ENCODE peak calls at places on chromosomes 4 and X, in seven cellular contexts. N is GM12878, I is HCT116, F is H1, Z is HepG2, W is WTC11, X is K562. C is an unnamed sample.

GRCh38 chrX:70485466-70485865 is 40.8 kb downstream of the DLG3 start:
- DNase-seq in W (no peak), I (no peak), X (no peak), F (no peak), Z (no peak), N (no peak), C (no peak)

GRCh38 chrX:55524487-55524886 is 34.8 kb upstream of the USP51 start:
- DNase-seq in X (peak), W (no peak), Z (peak), N (no peak), I (no peak), F (no peak), C (no peak)

GRCh38 chr4:5616331-5616950 is 91.9 kb downstream of the EVC2 start:
- DNase-seq in F (no peak), N (no peak), W (no peak), X (no peak), Z (no peak), I (no peak), C (no peak)

GRCh38 chr4:19700951-19701350 is 550.8 kb upstream of the SLIT2 start:
- DNase-seq in Z (no peak), W (no peak), I (no peak), N (no peak), F (no peak), X (no peak), C (no peak)

GRCh38 chrX:71184092-71184491 is 38.9 kb upstream of the GJB1 start:
- DNase-seq in I (no peak), F (no peak), Z (peak), X (no peak), W (no peak), N (no peak), C (no peak)

GRCh38 chr4:8837181-8837811 is 34.3 kb downstream of the HMX1 start:
- DNase-seq in N (no peak), X (no peak), W (no peak), Z (no peak), I (no peak), F (no peak), C (no peak)

GRCh38 chr4:119310826-119311225 is 11.1 kb downstream of the FABP2 start:
- DNase-seq in F (no peak), I (no peak), N (no peak), W (no peak), Z (no peak), X (no peak), C (no peak)

GRCh38 chr4:47814896-47815295 is 23.0 kb downstream of the CORIN start:
- DNase-seq in F (no peak), W (no peak), N (no peak), Z (no peak), I (no peak), X (no peak), C (no peak)

GRCh38 chrX:54182194-54182863 is 725 bp downstream of the FAM120C start:
- DNase-seq in W (peak), F (no peak), I (peak), Z (peak), N (no peak), X (peak), C (peak)

GRCh38 chrX:110454336-110454735 is 95.7 kb downstream of the RTL9 start:
- DNase-seq in I (no peak), Z (no peak), N (no peak), X (no peak), F (no peak), W (no peak), C (no peak)

GRCh38 chr4:26076896-26077295 is 162.9 kb downstream of the SMIM20 start:
- DNase-seq in I (no peak), F (no peak), N (no peak), W (no peak), Z (no peak), X (no peak), C (no peak)

GRCh38 chr4:47483722-47484121 is 1.4 kb upstream of the ATP10D start:
- DNase-seq in F (no peak), N (no peak), Z (no peak), X (no peak), W (no peak), I (no peak), C (no peak)

DNA sequence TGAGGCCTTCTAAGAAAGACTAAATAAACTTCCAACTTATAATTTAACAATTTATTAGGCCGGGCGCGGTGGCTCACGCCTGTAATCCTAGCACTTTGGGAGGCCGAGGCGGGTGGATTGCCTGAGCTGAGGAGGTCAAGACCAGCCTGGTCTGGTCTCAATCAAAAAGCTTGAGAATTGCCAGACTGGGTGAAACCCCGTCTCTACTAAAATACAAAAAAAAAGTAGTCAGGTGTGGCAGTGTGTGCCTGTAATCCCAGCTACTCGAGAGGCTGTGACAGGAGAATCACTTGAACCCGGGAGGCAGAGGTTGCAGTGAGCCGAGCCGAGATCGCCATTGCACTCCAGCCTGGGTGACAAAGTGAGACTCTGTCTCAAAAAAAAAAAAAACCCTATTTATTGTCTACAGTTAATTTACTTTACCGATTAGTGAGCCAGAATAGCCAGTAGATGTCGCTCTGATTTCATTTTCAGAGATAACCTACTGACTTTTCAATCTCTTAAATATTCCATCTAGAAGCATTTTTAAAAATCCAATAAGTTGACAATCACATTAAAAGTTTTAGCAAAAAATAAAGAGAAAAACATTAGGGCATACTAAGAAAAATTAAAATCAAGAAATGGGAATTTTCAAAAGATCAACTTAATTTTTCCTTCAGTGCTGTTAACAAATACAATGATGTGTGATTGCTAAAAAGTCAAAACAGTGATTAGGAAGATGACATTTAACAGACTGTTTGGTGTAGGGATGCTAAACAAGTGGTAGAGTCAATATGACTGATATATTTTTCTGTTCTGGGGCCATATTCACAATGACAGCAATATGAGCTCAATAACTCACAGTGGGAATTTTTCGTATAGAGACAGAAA is 4.3 kb upstream of the SHROOM3 start:
- DNase-seq in Z (peak), W (no peak), F (no peak), I (peak), N (no peak), X (peak), C (peak)
- TF ChIP-seq SP1 in Z (no peak), W (no peak), F (no peak), I (no peak), N (no peak), X (no peak), C (no peak)

GRCh38 chrX:82676386-82676785 is 831.7 kb upstream of the POU3F4 start:
- DNase-seq in X (peak), W (no peak), Z (no peak), I (peak), N (no peak), F (no peak), C (no peak)

DNA sequence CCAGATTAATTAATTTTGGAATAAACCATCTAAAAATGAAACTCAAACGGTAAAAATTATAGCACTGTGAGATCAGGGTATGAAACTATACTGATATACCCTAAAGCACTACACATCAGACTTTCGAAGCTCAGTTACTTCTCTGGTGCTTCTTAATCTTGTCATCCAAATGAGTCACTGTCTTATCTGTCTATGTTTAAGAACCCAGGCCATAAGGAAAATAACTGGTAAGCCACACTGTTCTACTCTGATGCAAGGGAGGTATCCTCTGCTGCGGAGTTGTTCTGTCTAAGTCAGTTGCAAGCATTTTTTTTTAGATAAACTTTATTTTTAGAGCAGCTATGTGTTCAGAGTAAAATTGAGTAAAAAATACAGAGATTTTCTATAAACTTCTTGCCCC is 830.8 kb upstream of the POU3F4 start:
- DNase-seq in I (no peak), X (no peak), F (no peak), N (no peak), W (no peak), Z (no peak), C (no peak)
- TF ChIP-seq SP1 in I (no peak), X (no peak), F (no peak), N (no peak), W (no peak), Z (no peak), C (no peak)

DNA sequence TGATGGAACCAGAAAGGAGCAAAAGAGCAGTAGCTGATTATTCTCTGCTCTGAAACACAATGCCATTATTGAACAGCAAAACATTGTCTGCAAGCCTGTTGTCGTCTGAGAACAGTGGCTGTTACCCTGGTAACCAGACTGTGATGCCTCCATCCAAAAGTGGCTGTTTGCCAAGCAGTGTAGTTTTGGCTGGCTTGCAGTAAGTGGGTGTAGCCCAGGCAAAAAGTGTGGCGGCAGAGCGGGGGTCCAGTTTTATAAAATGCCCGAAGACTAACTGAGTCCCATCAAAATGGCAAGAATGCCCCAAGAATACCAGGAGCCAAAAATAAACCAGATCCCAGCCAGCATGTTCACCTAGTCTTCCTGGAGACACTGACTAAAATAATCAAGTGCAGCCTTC is 2.5 kb downstream of the PLP1 start:
- DNase-seq in F (no peak), W (no peak), N (no peak), I (no peak), X (no peak), Z (no peak), C (no peak)
- TF ChIP-seq SP1 in F (no peak), W (no peak), N (no peak), I (no peak), X (no peak), Z (no peak), C (no peak)

DNA sequence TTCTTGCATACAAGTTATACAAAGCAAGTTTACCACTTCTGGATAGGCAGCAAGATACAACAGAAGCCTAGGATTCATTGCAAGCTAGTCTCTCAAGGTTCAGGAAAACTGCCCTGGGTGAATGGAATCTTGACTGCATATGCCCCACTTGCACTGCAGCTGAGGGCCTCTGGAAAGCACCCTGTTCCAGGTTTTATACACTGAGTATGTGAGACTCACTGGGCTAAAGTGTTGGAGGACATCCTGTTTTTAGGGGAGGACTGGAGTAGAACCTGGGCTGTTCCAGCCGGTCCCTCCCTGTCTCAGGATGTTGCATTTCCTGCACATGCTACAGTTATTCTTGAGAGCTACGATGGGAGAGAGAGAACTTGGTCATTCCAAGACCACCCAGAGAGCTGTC is 168.5 kb upstream of the NUDT6 start:
- DNase-seq in I (no peak), Z (no peak), X (no peak), N (no peak), F (no peak), W (no peak), C (no peak)
- TF ChIP-seq SP1 in I (no peak), Z (no peak), X (no peak), N (no peak), F (no peak), W (no peak), C (no peak)

GRCh38 chr4:153205757-153206156 is 1.5 kb downstream of the TRIM2 start:
- DNase-seq in I (peak), X (peak), N (no peak), F (no peak), W (peak), Z (no peak), C (no peak)
- TF ChIP-seq SP1 in I (no peak), X (peak), N (no peak), F (no peak), W (no peak), Z (no peak), C (no peak)

C was measured in HEK293T.